ENCODE peak calls at places on chromosome 7, in ten cellular contexts. F is DMS 273 treated with DMSO at 0.1 percent for 48 hours; B is NCI-H1417; J is naive thymus-derived CD8-positive, alpha-beta T cell; P is stimulated activated CD8-positive, alpha-beta memory T cell treated with anti-CD3 and anti-CD28 coated beads, Interleukin-4, amount 100 ng/mL, for 1 hour; G is head of caudate nucleus; Z is islet precursor cell; O is astrocyte; M is astrocyte of the hippocampus; V is GM23248. I is an unnamed sample.

GRCh38 chr7:380724-381210 is 90.8 kb downstream of the FOXL3 start:
- DNase-seq in F (no peak), B (no peak), J (no peak), P (no peak), G (no peak), Z (peak; percentile 29), O (no peak), M (no peak), V (no peak), I (peak; percentile 10)

GRCh38 chr7:158746957-158747356 is 42.4 kb upstream of the NCAPG2 start:
- DNase-seq in F (no peak), B (no peak), J (no peak), P (no peak), G (no peak), Z (no peak), O (no peak), M (no peak), V (no peak), I (no peak)

GRCh38 chr7:45923290-45923689 is 2.2 kb upstream of the IGFBP3 start:
- DNase-seq in F (no peak), B (peak; percentile 5), J (peak; percentile 37), P (no peak), G (peak; percentile 70), Z (peak; percentile 83), O (peak; percentile 46), M (peak; percentile 92), V (peak; percentile 90), I (peak; percentile 74)

GRCh38 chr7:17095001-17095574 is 203.4 kb upstream of the AHR start:
- DNase-seq in F (no peak), B (no peak), J (no peak), P (no peak), G (no peak), Z (peak; percentile 73), O (peak; percentile 87), M (peak; percentile 70), V (peak; percentile 96), I (no peak)

GRCh38 chr7:4103352-4104091 is 578.6 kb upstream of the FOXK1 start:
- DNase-seq in F (peak; percentile 12), B (no peak), J (no peak), P (no peak), G (no peak), Z (peak; percentile 86), O (peak; percentile 64), M (peak; percentile 18), V (no peak), I (no peak)

GRCh38 chr7:10239643-10240345 is 733.9 kb upstream of the PHF14 start:
- DNase-seq in F (peak; percentile 59), B (no peak), J (no peak), P (no peak), G (no peak), Z (no peak), O (peak; percentile 12), M (peak; percentile 29), V (no peak), I (no peak)

GRCh38 chr7:133155121-133155520 is 73.2 kb upstream of the CHCHD3 start:
- DNase-seq in F (no peak), B (no peak), J (no peak), P (no peak), G (no peak), Z (no peak), O (no peak), M (no peak), V (peak; percentile 2), I (no peak)

GRCh38 chr7:55071411-55072188 is 52.8 kb downstream of the EGFR start:
- DNase-seq in F (no peak), B (no peak), J (no peak), P (no peak), G (peak; percentile 66), Z (no peak), O (peak; percentile 60), M (peak; percentile 35), V (peak; percentile 70), I (no peak)

GRCh38 chr7:2635810-2636701 is 4.3 kb downstream of the TTYH3 start:
- DNase-seq in F (no peak), B (no peak), J (no peak), P (no peak), G (peak; percentile 70), Z (no peak), O (no peak), M (peak; percentile 52), V (no peak), I (peak; percentile 79)

GRCh38 chr7:133364959-133365680 is 112.2 kb downstream of the EXOC4 start:
- DNase-seq in F (no peak), B (no peak), J (no peak), P (no peak), G (no peak), Z (no peak), O (peak; percentile 72), M (peak; percentile 17), V (peak; percentile 38), I (no peak)

GRCh38 chr7:31464601-31465000 is 49.3 kb upstream of the ITPRID1 start:
- DNase-seq in F (no peak), B (no peak), J (no peak), P (no peak), G (no peak), Z (no peak), O (no peak), M (no peak), V (no peak), I (no peak)

GRCh38 chr7:98049034-98049433 is 57.6 kb upstream of the LMTK2 start:
- DNase-seq in F (no peak), B (no peak), J (no peak), P (no peak), G (no peak), Z (peak; percentile 94), O (no peak), M (no peak), V (no peak), I (no peak)

GRCh38 chr7:44119829-44120380 is 3.4 kb downstream of the POLD2 start:
- DNase-seq in F (no peak), B (no peak), J (no peak), P (no peak), G (no peak), Z (no peak), O (no peak), M (no peak), V (no peak), I (no peak)

GRCh38 chr7:51315393-51316261 is 982 bp downstream of the COBL start:
- DNase-seq in F (no peak), B (peak; percentile 40), J (no peak), P (no peak), G (peak; percentile 58), Z (peak; percentile 86), O (peak; percentile 23), M (peak; percentile 61), V (peak; percentile 27), I (peak; percentile 85)

GRCh38 chr7:43570688-43571365 is 12.1 kb upstream of the STK17A start:
- DNase-seq in F (no peak), B (no peak), J (no peak), P (no peak), G (no peak), Z (no peak), O (peak; percentile 38), M (no peak), V (peak; percentile 70), I (no peak)

GRCh38 chr7:143085109-143085508 is 33.0 kb downstream of the OR6V1 start:
- DNase-seq in F (no peak), B (no peak), J (no peak), P (no peak), G (no peak), Z (no peak), O (no peak), M (no peak), V (no peak), I (no peak)

GRCh38 chr7:55587687-55588378 is 15.5 kb upstream of the VOPP1 start:
- DNase-seq in F (no peak), B (no peak), J (no peak), P (no peak), G (no peak), Z (no peak), O (no peak), M (no peak), V (no peak), I (no peak)

GRCh38 chr7:77199008-77199966 is at the start of gene FGL2:
- DNase-seq in F (no peak), B (no peak), J (peak; percentile 29), P (peak; percentile 2), G (no peak), Z (peak; percentile 67), O (peak; percentile 35), M (peak; percentile 64), V (peak; percentile 90), I (peak; percentile 59)

GRCh38 chr7:22624781-22625180 is 102.2 kb upstream of the IL6 start:
- DNase-seq in F (no peak), B (no peak), J (no peak), P (no peak), G (no peak), Z (no peak), O (no peak), M (no peak), V (no peak), I (no peak)

GRCh38 chr7:54111850-54112249 is 430.3 kb upstream of the VSTM2A start:
- DNase-seq in F (no peak), B (no peak), J (no peak), P (no peak), G (no peak), Z (no peak), O (no peak), M (no peak), V (no peak), I (no peak)

I was measured in right lobe of liver.